ENCODE peak calls at places on chromosomes 2 and 18, in four cellular contexts. D is A549; S is GM23338; O is activated naive CD4-positive, alpha-beta T cell. M is an unnamed sample.

GRCh38 chr2:181891966-181892794 is 650 bp downstream of the ITPRID2 start:
- DNase-seq in D (peak; percentile 30), S (peak; percentile 60), O (peak; percentile 52), M (peak; percentile 47)

GRCh38 chr2:101145406-101145805 is 5.8 kb downstream of the TBC1D8 start:
- DNase-seq in D (no peak), S (peak; percentile 43), O (no peak), M (no peak)

GRCh38 chr2:223055140-223055539 is 3.1 kb downstream of the KCNE4 start:
- DNase-seq in D (no peak), S (no peak), O (no peak), M (no peak)

GRCh38 chr18:62018761-62019041 is 125.9 kb upstream of the RNF152 start:
- DNase-seq in D (no peak), S (no peak), O (no peak), M (no peak)

GRCh38 chr2:28365158-28365557 is 27.5 kb upstream of the FOSL2 start:
- DNase-seq in D (no peak), S (no peak), O (no peak), M (no peak)

GRCh38 chr2:85490861-85491763 is 47.9 kb upstream of the MAT2A start:
- DNase-seq in D (no peak), S (no peak), O (no peak), M (no peak)

GRCh38 chr2:187468262-187468661 is 20.2 kb upstream of the CALCRL start:
- DNase-seq in D (no peak), S (no peak), O (no peak), M (no peak)

GRCh38 chr18:54119524-54120019 is 104.9 kb downstream of the MBD2 start:
- DNase-seq in D (peak; percentile 8), S (peak; percentile 88), O (no peak), M (no peak)

GRCh38 chr18:12774982-12775381 is 72.1 kb downstream of the PSMG2 start:
- DNase-seq in D (no peak), S (no peak), O (no peak), M (no peak)

GRCh38 chr2:158024288-158024898 is 77.3 kb upstream of the UPP2 start:
- DNase-seq in D (peak; percentile 18), S (peak; percentile 75), O (peak; percentile 49), M (no peak)

GRCh38 chr18:44725300-44726096 is 44.8 kb downstream of the SETBP1 start:
- DNase-seq in D (no peak), S (no peak), O (peak; percentile 25), M (no peak)

GRCh38 chr18:48752478-48752877 is 198.3 kb downstream of the SMAD7 start:
- DNase-seq in D (no peak), S (no peak), O (no peak), M (no peak)

GRCh38 chr2:229456091-229456490 is 185.0 kb upstream of the PID1 start:
- DNase-seq in D (no peak), S (no peak), O (no peak), M (no peak)

GRCh38 chr2:175167076-175167791 is 769 bp downstream of the ATF2 start:
- DNase-seq in D (peak; percentile 28), S (peak; percentile 81), O (peak; percentile 32), M (no peak)

GRCh38 chr2:219460424-219460926 is 25.8 kb downstream of the SPEG start:
- DNase-seq in D (no peak), S (peak; percentile 74), O (no peak), M (no peak)

GRCh38 chr18:58158008-58158407 is 114.0 kb downstream of the NEDD4L start:
- DNase-seq in D (no peak), S (no peak), O (no peak), M (no peak)

GRCh38 chr2:20573611-20574422 is 77.1 kb downstream of the HS1BP3 start:
- DNase-seq in D (no peak), S (no peak), O (no peak), M (no peak)

GRCh38 chr18:22314406-22314805 is 103.3 kb downstream of the CTAGE1 start:
- DNase-seq in D (no peak), S (no peak), O (no peak), M (no peak)

GRCh38 chr2:75311993-75312392 is 112.7 kb upstream of the TACR1 start:
- DNase-seq in D (no peak), S (peak; percentile 80), O (no peak), M (no peak)

GRCh38 chr2:129902731-129903585 is 76.5 kb upstream of the RAB6C start:
- DNase-seq in D (no peak), S (no peak), O (no peak), M (no peak)

GRCh38 chr2:111031546-111032484 is 88.9 kb upstream of the BCL2L11 start:
- DNase-seq in D (no peak), S (no peak), O (no peak), M (no peak)

GRCh38 chr2:9799011-9799596 is 44.2 kb upstream of the TAF1B start:
- DNase-seq in D (no peak), S (no peak), O (no peak), M (no peak)

GRCh38 chr18:46160050-46160798 is 56.0 kb downstream of the HAUS1 start:
- DNase-seq in D (no peak), S (no peak), O (no peak), M (no peak)

GRCh38 chr2:153595939-153596338 is 117.4 kb upstream of the RPRM start:
- DNase-seq in D (no peak), S (peak; percentile 5), O (no peak), M (no peak)

GRCh38 chr2:174675615-174676014 is 78.0 kb upstream of the WIPF1 start:
- DNase-seq in D (no peak), S (no peak), O (no peak), M (no peak)

GRCh38 chr2:142536964-142537363 is 340.5 kb upstream of the KYNU start:
- DNase-seq in D (no peak), S (no peak), O (no peak), M (no peak)

GRCh38 chr18:3233004-3233403 is 13.2 kb upstream of the MYOM1 start:
- DNase-seq in D (no peak), S (no peak), O (no peak), M (no peak)

GRCh38 chr18:12038661-12039417 is 54.8 kb upstream of the ANKRD62 start:
- DNase-seq in D (peak; percentile 64), S (peak; percentile 86), O (peak; percentile 69), M (peak; percentile 14)

GRCh38 chr18:58202406-58202730 is 158.3 kb downstream of the NEDD4L start:
- DNase-seq in D (no peak), S (no peak), O (no peak), M (no peak)

GRCh38 chr2:112958428-112959108 is 19.2 kb upstream of the IL36G start:
- DNase-seq in D (peak; percentile 48), S (peak; percentile 76), O (no peak), M (no peak)

GRCh38 chr18:67515987-67516431 is 511 bp downstream of the DSEL start:
- DNase-seq in D (peak; percentile 44), S (peak; percentile 95), O (peak; percentile 41), M (peak; percentile 54)